ENCODE peak calls at places on chromosome 1, in four cellular contexts. One of them, this sample, is unnamed.

GRCh38 chr1:1540015-1540816 is at the start of gene TMEM240:
- DNase-seq in fibroblast of lung: peak; percentile 73
- DNase-seq in tibial nerve: peak; percentile 63
- DNase-seq in uterus: peak; percentile 82
- DNase-seq in this sample: peak; percentile 79

GRCh38 chr1:26127235-26128163 is 15.9 kb downstream of the PDIK1L start:
- DNase-seq in fibroblast of lung: no peak
- DNase-seq in uterus: no peak
- DNase-seq in tibial nerve: no peak
- DNase-seq in this sample: no peak

GRCh38 chr1:110390096-110390495 is 730 bp downstream of the SLC16A4 start:
- DNase-seq in fibroblast of lung: peak; percentile 85
- DNase-seq in tibial nerve: peak; percentile 55
- DNase-seq in uterus: peak; percentile 39
- DNase-seq in this sample: no peak

GRCh38 chr1:233394860-233395717 is 67.6 kb downstream of the MAP3K21 start:
- DNase-seq in tibial nerve: peak; percentile 33
- DNase-seq in uterus: no peak
- DNase-seq in fibroblast of lung: peak; percentile 52
- DNase-seq in this sample: no peak

GRCh38 chr1:106910798-106911197 is 145.7 kb upstream of the PRMT6 start:
- DNase-seq in fibroblast of lung: peak; percentile 25
- DNase-seq in tibial nerve: no peak
- DNase-seq in uterus: no peak
- DNase-seq in this sample: no peak

GRCh38 chr1:65149391-65149729 is 1.4 kb downstream of the AK4 start:
- DNase-seq in uterus: no peak
- DNase-seq in tibial nerve: no peak
- DNase-seq in fibroblast of lung: no peak
- DNase-seq in this sample: peak; percentile 12

GRCh38 chr1:215022723-215023122 is 59.8 kb upstream of the KCNK2 start:
- DNase-seq in fibroblast of lung: peak; percentile 57
- DNase-seq in tibial nerve: no peak
- DNase-seq in uterus: no peak
- DNase-seq in this sample: no peak

GRCh38 chr1:157968951-157969350 is 24.5 kb upstream of the KIRREL1 start:
- DNase-seq in fibroblast of lung: peak; percentile 93
- DNase-seq in uterus: peak; percentile 35
- DNase-seq in tibial nerve: no peak
- DNase-seq in this sample: no peak

GRCh38 chr1:221439008-221439733 is 302.7 kb downstream of the DUSP10 start:
- DNase-seq in tibial nerve: no peak
- DNase-seq in uterus: no peak
- DNase-seq in fibroblast of lung: peak; percentile 92
- DNase-seq in this sample: no peak

GRCh38 chr1:171833091-171833822 is 8.0 kb upstream of the DNM3 start:
- DNase-seq in fibroblast of lung: peak; percentile 24
- DNase-seq in tibial nerve: no peak
- DNase-seq in uterus: no peak
- DNase-seq in this sample: no peak

GRCh38 chr1:207981976-207982375 is 71.1 kb upstream of the CD34 start:
- DNase-seq in fibroblast of lung: no peak
- DNase-seq in uterus: no peak
- DNase-seq in tibial nerve: no peak
- DNase-seq in this sample: no peak

GRCh38 chr1:151976868-151977267 is 16.8 kb downstream of the S100A10 start:
- DNase-seq in tibial nerve: no peak
- DNase-seq in fibroblast of lung: peak; percentile 80
- DNase-seq in uterus: no peak
- DNase-seq in this sample: no peak

GRCh38 chr1:188669715-188670114 is 1807.9 kb downstream of the BRINP3 start:
- DNase-seq in tibial nerve: no peak
- DNase-seq in fibroblast of lung: peak; percentile 73
- DNase-seq in uterus: no peak
- DNase-seq in this sample: no peak

GRCh38 chr1:87017994-87018672 is 103.7 kb downstream of the HS2ST1 start:
- DNase-seq in uterus: no peak
- DNase-seq in fibroblast of lung: no peak
- DNase-seq in tibial nerve: no peak
- DNase-seq in this sample: no peak

GRCh38 chr1:184387871-184388670 is 1.2 kb downstream of the C1orf21 start:
- DNase-seq in fibroblast of lung: peak; percentile 84
- DNase-seq in tibial nerve: peak; percentile 57
- DNase-seq in uterus: peak; percentile 58
- DNase-seq in this sample: no peak

GRCh38 chr1:22142315-22143064 is 407 bp downstream of the WNT4 start:
- DNase-seq in uterus: no peak
- DNase-seq in tibial nerve: no peak
- DNase-seq in fibroblast of lung: peak; percentile 19
- DNase-seq in this sample: no peak

GRCh38 chr1:172476218-172476811 is 32.4 kb upstream of the PIGC start:
- DNase-seq in fibroblast of lung: peak; percentile 46
- DNase-seq in tibial nerve: no peak
- DNase-seq in uterus: no peak
- DNase-seq in this sample: no peak

GRCh38 chr1:85569737-85570404 is 10.7 kb upstream of the CCN1 start:
- DNase-seq in tibial nerve: no peak
- DNase-seq in fibroblast of lung: peak; percentile 52
- DNase-seq in uterus: no peak
- DNase-seq in this sample: no peak

GRCh38 chr1:14017531-14017961 is 317.6 kb downstream of the PRDM2 start:
- DNase-seq in fibroblast of lung: no peak
- DNase-seq in uterus: no peak
- DNase-seq in tibial nerve: no peak
- DNase-seq in this sample: no peak

GRCh38 chr1:6581561-6582305 is 1.9 kb downstream of the ZBTB48 start:
- DNase-seq in tibial nerve: no peak
- DNase-seq in uterus: no peak
- DNase-seq in fibroblast of lung: peak; percentile 45
- DNase-seq in this sample: no peak

GRCh38 chr1:236642763-236643162 is 38.4 kb upstream of the HEATR1 start:
- DNase-seq in fibroblast of lung: no peak
- DNase-seq in uterus: no peak
- DNase-seq in tibial nerve: no peak
- DNase-seq in this sample: no peak

GRCh38 chr1:228211091-228211870 is 3.4 kb downstream of the OBSCN start:
- DNase-seq in tibial nerve: no peak
- DNase-seq in uterus: no peak
- DNase-seq in fibroblast of lung: no peak
- DNase-seq in this sample: peak; percentile 59
- H3K27ac ChIP-seq in tibial nerve: no peak overlapping the region
- H3K27ac ChIP-seq in uterus: no peak overlapping the region
- H3K27ac ChIP-seq in fibroblast of lung: no peak overlapping the region
- H3K27ac ChIP-seq in this sample: peak overlapping the region; percentile 52

DNA sequence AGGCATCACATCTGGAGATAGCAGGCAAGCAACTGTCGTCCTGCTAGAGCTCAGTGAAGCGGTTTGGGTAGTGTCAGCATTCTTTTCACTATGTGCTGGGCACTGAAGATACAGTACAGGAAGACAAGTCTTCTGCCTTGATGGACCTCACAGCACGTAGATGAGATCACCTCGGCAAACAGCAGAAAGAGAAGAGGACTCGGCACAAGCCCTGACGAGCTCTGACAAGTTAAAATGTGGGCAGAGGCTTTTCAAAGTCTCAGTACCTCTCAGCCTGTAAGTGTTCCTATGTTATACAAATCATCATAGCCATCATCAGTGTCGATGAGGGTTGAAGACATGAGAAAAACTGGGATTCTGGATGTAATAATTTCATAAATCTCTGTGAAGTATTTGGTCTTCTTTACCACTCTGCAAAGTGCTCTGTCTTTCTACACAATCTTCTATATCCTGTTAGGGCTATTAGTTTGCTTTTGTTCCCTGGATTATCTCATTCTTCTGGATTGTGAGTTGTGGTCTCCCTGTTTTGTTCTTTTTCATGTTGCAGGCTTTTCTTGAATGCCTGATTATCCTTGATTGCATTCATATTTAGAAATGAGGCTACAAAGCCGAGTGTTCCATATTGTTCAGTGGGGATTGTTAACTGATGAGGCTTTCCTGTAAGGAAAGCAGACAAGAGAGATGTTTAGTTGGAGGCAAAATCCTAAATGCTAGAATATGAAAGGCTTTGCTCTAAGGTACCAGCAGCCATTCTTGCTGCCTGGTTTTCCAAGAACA is 24.2 kb downstream of the MAEL start:
- DNase-seq in uterus: no peak
- DNase-seq in fibroblast of lung: no peak
- DNase-seq in tibial nerve: no peak
- DNase-seq in this sample: no peak
- H3K27ac ChIP-seq in uterus: no peak overlapping the region
- H3K27ac ChIP-seq in fibroblast of lung: no peak overlapping the region
- H3K27ac ChIP-seq in tibial nerve: no peak overlapping the region
- H3K27ac ChIP-seq in this sample: no peak overlapping the region

GRCh38 chr1:200103961-200104583 is 76.6 kb downstream of the NR5A2 start:
- DNase-seq in fibroblast of lung: no peak
- DNase-seq in tibial nerve: no peak
- DNase-seq in uterus: no peak
- DNase-seq in this sample: no peak

GRCh38 chr1:200096774-200097173 is 69.3 kb downstream of the NR5A2 start:
- DNase-seq in tibial nerve: no peak
- DNase-seq in uterus: no peak
- DNase-seq in fibroblast of lung: no peak
- DNase-seq in this sample: no peak

GRCh38 chr1:200095057-200095577 is 67.6 kb downstream of the NR5A2 start:
- DNase-seq in fibroblast of lung: no peak
- DNase-seq in uterus: no peak
- DNase-seq in tibial nerve: no peak
- DNase-seq in this sample: no peak

DNA sequence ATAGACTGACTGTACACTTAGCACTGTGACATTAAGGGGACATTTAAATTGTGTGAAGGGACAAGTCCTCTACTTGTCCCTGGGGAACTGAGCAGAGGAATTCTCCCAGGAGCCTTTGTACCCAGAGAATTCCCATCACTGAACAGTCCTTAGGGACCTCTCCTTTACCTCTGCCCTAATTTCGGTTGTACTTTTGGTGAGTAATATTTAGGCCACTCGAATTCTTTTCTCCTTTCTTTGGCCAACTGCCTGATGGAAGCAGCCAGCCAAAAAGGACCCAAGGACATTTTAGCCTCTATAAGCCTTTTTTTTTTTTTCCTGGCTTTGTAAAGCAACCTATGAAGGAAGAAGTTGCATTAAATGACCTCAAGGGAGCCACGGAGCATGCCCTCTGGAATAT is 71.5 kb downstream of the NR5A2 start:
- DNase-seq in uterus: no peak
- DNase-seq in fibroblast of lung: no peak
- DNase-seq in tibial nerve: no peak
- DNase-seq in this sample: no peak
- H3K27ac ChIP-seq in uterus: no peak overlapping the region
- H3K27ac ChIP-seq in fibroblast of lung: no peak overlapping the region
- H3K27ac ChIP-seq in tibial nerve: peak overlapping the region; percentile 7
- H3K27ac ChIP-seq in this sample: no peak overlapping the region

DNA sequence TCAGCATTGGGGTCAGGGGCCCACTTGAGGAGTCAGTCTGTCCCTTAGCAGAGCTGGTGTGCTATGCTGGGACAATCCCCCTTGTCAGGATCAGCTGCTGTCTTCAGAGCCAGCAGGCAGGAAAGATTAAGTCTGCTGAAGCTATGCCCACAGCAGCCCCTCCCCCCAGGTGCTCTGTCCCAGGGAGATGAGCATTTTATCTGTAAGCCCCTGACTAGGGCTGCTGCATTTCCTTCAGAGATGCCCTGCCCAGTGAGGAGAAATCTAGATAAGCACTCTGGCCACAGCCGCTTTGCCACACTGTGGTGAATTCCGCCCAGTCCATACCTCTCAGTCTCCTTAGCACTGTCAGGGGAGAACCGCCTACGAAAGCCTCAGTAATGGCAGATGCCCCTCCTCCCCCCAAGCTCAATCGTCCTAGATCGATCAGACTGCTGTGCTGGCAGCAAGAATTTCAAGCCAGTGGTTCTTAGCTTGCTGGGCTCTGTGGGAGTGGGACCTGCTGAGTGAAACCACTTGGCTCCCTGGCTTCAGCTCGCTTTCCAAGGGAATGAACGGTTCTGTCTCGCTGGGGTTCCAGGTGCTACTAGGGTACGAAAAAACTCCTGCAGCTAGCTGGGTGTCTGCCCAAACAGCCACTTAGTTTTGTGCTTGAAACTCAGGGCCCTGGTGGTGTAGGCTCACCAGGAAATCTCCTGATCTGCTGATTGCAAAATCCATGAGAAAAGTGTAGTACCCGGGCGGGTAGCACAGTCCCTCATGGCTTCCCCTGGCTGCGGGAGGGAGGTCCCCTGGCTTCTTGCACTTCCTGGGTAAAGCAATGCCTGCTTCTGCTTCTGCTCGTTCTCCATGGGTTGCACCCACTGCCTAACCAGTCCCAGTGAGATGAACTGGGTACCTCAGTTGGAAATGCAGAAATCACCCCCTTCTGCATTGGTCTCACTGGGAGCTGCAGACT is 25.1 kb upstream of the TP53BP2 start:
- DNase-seq in uterus: no peak
- DNase-seq in tibial nerve: peak; percentile 15
- DNase-seq in fibroblast of lung: no peak
- DNase-seq in this sample: no peak
- H3K27ac ChIP-seq in uterus: no peak overlapping the region
- H3K27ac ChIP-seq in tibial nerve: no peak overlapping the region
- H3K27ac ChIP-seq in fibroblast of lung: no peak overlapping the region
- H3K27ac ChIP-seq in this sample: no peak overlapping the region

GRCh38 chr1:245108909-245109308 is 45.9 kb upstream of the KIF26B start:
- DNase-seq in fibroblast of lung: no peak
- DNase-seq in uterus: no peak
- DNase-seq in tibial nerve: no peak
- DNase-seq in this sample: no peak
- H3K27ac ChIP-seq in fibroblast of lung: no peak overlapping the region
- H3K27ac ChIP-seq in uterus: no peak overlapping the region
- H3K27ac ChIP-seq in tibial nerve: no peak overlapping the region
- H3K27ac ChIP-seq in this sample: no peak overlapping the region

GRCh38 chr1:218466341-218467010 is 121.3 kb downstream of the TGFB2 start:
- DNase-seq in tibial nerve: no peak
- DNase-seq in uterus: no peak
- DNase-seq in fibroblast of lung: no peak
- DNase-seq in this sample: no peak
- H3K27ac ChIP-seq in tibial nerve: no peak overlapping the region
- H3K27ac ChIP-seq in uterus: no peak overlapping the region
- H3K27ac ChIP-seq in fibroblast of lung: no peak overlapping the region
- H3K27ac ChIP-seq in this sample: peak overlapping the region; percentile 61

DNA sequence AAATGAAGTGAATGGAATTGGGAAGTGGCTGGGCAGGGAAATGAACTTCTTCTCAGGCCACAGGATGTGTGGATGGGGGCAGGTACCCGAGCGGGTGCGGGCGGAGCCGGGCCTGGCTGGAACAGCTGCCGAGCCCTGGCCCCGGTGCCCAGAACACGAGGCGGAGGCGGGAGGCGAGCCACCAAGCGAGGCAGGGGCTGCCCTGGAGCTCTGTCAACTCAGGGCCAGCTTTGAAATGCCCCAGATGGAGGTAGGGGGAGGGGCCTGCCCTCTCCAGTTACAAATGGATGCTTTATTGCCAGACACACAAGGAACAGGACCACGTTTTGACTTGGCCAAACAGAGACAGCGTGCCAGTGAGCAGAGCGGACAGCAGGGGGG is 240.3 kb downstream of the SDCCAG8 start:
- DNase-seq in tibial nerve: no peak
- DNase-seq in uterus: no peak
- DNase-seq in fibroblast of lung: no peak
- DNase-seq in this sample: peak; percentile 89
- H3K27ac ChIP-seq in tibial nerve: peak overlapping the region; percentile 95
- H3K27ac ChIP-seq in uterus: peak overlapping the region; percentile 36
- H3K27ac ChIP-seq in fibroblast of lung: no peak overlapping the region
- H3K27ac ChIP-seq in this sample: peak overlapping the region; percentile 90

This sample was measured in caudate nucleus.